ENCODE peak calls at places on chromosome 4, in nine cellular contexts. K, S, T, H, W, F, M, E and N are unnamed samples.

GRCh38 chr4:80215449-80216052 is 18.2 kb downstream of the PRDM8 start:
- DNase-seq in K (no peak), S (no peak), T (peak; percentile 28), H (peak; percentile 37), W (no peak), F (no peak), M (no peak), E (no peak), N (no peak)

GRCh38 chr4:112083587-112084347 is 61.5 kb upstream of the FAM241A start:
- DNase-seq in K (peak; percentile 14), S (no peak), T (no peak), H (no peak), W (no peak), F (no peak), M (no peak), E (no peak), N (no peak)

GRCh38 chr4:663046-663437 is 11.0 kb downstream of the ATP5ME start:
- DNase-seq in K (no peak), S (no peak), T (no peak), H (no peak), W (no peak), F (no peak), M (no peak), E (no peak), N (no peak)

GRCh38 chr4:1264942-1265341 is 16.0 kb upstream of the CTBP1 start:
- DNase-seq in K (no peak), S (no peak), T (no peak), H (no peak), W (no peak), F (no peak), M (no peak), E (no peak), N (no peak)

GRCh38 chr4:179530953-179531352 is 2088.7 kb upstream of the AGA start:
- DNase-seq in K (no peak), S (no peak), T (peak; percentile 1), H (no peak), W (no peak), F (no peak), M (no peak), E (no peak), N (no peak)

GRCh38 chr4:122873752-122874151 is 47.1 kb downstream of the FGF2 start:
- DNase-seq in K (peak; percentile 51), S (no peak), T (no peak), H (no peak), W (no peak), F (no peak), M (no peak), E (peak; percentile 27), N (no peak)

GRCh38 chr4:17526695-17527477 is 11.9 kb downstream of the CLRN2 start:
- DNase-seq in K (no peak), S (no peak), T (no peak), H (no peak), W (no peak), F (no peak), M (no peak), E (no peak), N (no peak)

GRCh38 chr4:23654791-23655190 is 235.1 kb downstream of the PPARGC1A start:
- DNase-seq in K (no peak), S (no peak), T (no peak), H (no peak), W (no peak), F (no peak), M (no peak), E (no peak), N (no peak)

GRCh38 chr4:157048248-157048647 is 27.7 kb upstream of the GLRB start:
- DNase-seq in K (no peak), S (peak; percentile 87), T (no peak), H (no peak), W (no peak), F (no peak), M (no peak), E (peak; percentile 67), N (no peak)

GRCh38 chr4:148273501-148273986 is 168.7 kb downstream of the NR3C2 start:
- DNase-seq in K (no peak), S (no peak), T (no peak), H (no peak), W (no peak), F (no peak), M (no peak), E (no peak), N (no peak)

GRCh38 chr4:23745377-23745776 is 144.5 kb downstream of the PPARGC1A start:
- DNase-seq in K (no peak), S (no peak), T (no peak), H (no peak), W (no peak), F (no peak), M (no peak), E (no peak), N (no peak)

GRCh38 chr4:33924239-33924638 is 2320.1 kb downstream of the ARAP2 start:
- DNase-seq in K (no peak), S (no peak), T (no peak), H (no peak), W (no peak), F (no peak), M (no peak), E (peak; percentile 6), N (no peak)

GRCh38 chr4:82799006-82799881 is 648 bp upstream of the SCD5 start:
- DNase-seq in K (no peak), S (no peak), T (no peak), H (peak; percentile 76), W (no peak), F (no peak), M (peak; percentile 60), E (no peak), N (no peak)

GRCh38 chr4:85431881-85432280 is 43.1 kb upstream of the ARHGAP24 start:
- DNase-seq in K (no peak), S (no peak), T (no peak), H (no peak), W (no peak), F (no peak), M (no peak), E (no peak), N (no peak)

GRCh38 chr4:52658671-52659015 is 458 bp downstream of the USP46 start:
- DNase-seq in K (peak; percentile 3), S (peak; percentile 66), T (no peak), H (no peak), W (no peak), F (no peak), M (no peak), E (no peak), N (no peak)

GRCh38 chr4:95548738-95549245 is at the start of gene UNC5C:
- DNase-seq in K (no peak), S (peak; percentile 88), T (no peak), H (peak; percentile 52), W (no peak), F (no peak), M (peak; percentile 82), E (no peak), N (no peak)

GRCh38 chr4:4759883-4760282 is 99.6 kb upstream of the MSX1 start:
- DNase-seq in K (no peak), S (no peak), T (no peak), H (no peak), W (no peak), F (no peak), M (no peak), E (no peak), N (no peak)